ENCODE peak calls at places on chromosomes 2 and 18, in four cellular contexts. X, Q, C and A are unnamed samples.

GRCh38 chr18:74182335-74182734 is 34.0 kb downstream of the TIMM21 start:
- DNase-seq in C (no peak), Q (no peak), X (no peak), A (no peak)

GRCh38 chr2:151760139-151760650 is 25.9 kb upstream of the NEB start:
- DNase-seq in X (no peak), C (no peak), Q (peak), A (no peak)

GRCh38 chr2:72204782-72205545 is 57.3 kb upstream of the CYP26B1 start:
- DNase-seq in C (no peak), Q (no peak), X (no peak), A (no peak)

GRCh38 chr2:14998548-14998947 is 366.0 kb downstream of the LRATD1 start:
- DNase-seq in Q (no peak), X (no peak), C (no peak), A (no peak)

GRCh38 chr2:240401308-240401707 is 34.2 kb upstream of the GPC1 start:
- DNase-seq in X (no peak), Q (peak), C (peak), A (peak)

GRCh38 chr18:13868501-13869271 is 44.7 kb downstream of the MC5R start:
- DNase-seq in X (no peak), C (no peak), Q (no peak), A (no peak)

GRCh38 chr2:11582526-11583202 is 48.8 kb downstream of the GREB1 start:
- DNase-seq in X (peak), C (peak), Q (peak), A (peak)

GRCh38 chr18:41266616-41267015 is 688.4 kb upstream of the PIK3C3 start:
- DNase-seq in Q (no peak), C (no peak), X (no peak), A (no peak)

GRCh38 chr2:192035731-192036442 is 158.8 kb downstream of the TMEFF2 start:
- DNase-seq in X (no peak), C (no peak), Q (no peak), A (no peak)

GRCh38 chr2:65377556-65378307 is 54.7 kb downstream of the SPRED2 start:
- DNase-seq in Q (no peak), X (no peak), C (no peak), A (no peak)

GRCh38 chr18:23069481-23069880 is 65.8 kb upstream of the CABLES1 start:
- DNase-seq in Q (no peak), C (no peak), X (no peak), A (no peak)

GRCh38 chr2:229784791-229785190 is 70.4 kb upstream of the DNER start:
- DNase-seq in C (no peak), Q (no peak), X (no peak), A (no peak)

GRCh38 chr18:45066868-45067267 is 386.2 kb downstream of the SETBP1 start:
- DNase-seq in C (no peak), Q (no peak), X (no peak), A (no peak)

GRCh38 chr18:69981948-69982347 is 34.3 kb upstream of the CD226 start:
- DNase-seq in X (no peak), Q (no peak), C (no peak), A (no peak)

GRCh38 chr2:237320801-237321563 is 93.0 kb downstream of the COL6A3 start:
- DNase-seq in X (no peak), Q (no peak), C (no peak), A (peak)

GRCh38 chr2:16671760-16672159 is 6.1 kb upstream of the CYRIA start:
- DNase-seq in C (peak), X (no peak), Q (no peak), A (no peak)

GRCh38 chr18:63476666-63477065 is at the start of gene SERPINB5:
- DNase-seq in X (no peak), Q (no peak), C (peak), A (no peak)

GRCh38 chr2:210604666-210605065 is 48.3 kb downstream of the CPS1 start:
- DNase-seq in Q (no peak), X (no peak), C (no peak), A (no peak)

GRCh38 chr2:36731941-36732700 is 35.6 kb downstream of the VIT start:
- DNase-seq in Q (no peak), C (no peak), X (no peak), A (no peak)

GRCh38 chr2:8252997-8253694 is 428.7 kb upstream of the ID2 start:
- DNase-seq in Q (no peak), C (no peak), X (no peak), A (no peak)

GRCh38 chr2:18903750-18904149 is 314.4 kb upstream of the NT5C1B start:
- DNase-seq in Q (no peak), C (no peak), X (no peak), A (no peak)

GRCh38 chr18:39732918-39733317 is 2167.3 kb upstream of the CELF4 start:
- DNase-seq in C (no peak), Q (no peak), X (no peak), A (no peak)

GRCh38 chr2:154720642-154721041 is 22.1 kb downstream of the KCNJ3 start:
- DNase-seq in C (no peak), X (no peak), Q (no peak), A (no peak)

GRCh38 chr2:231617059-231617926 is 24.6 kb downstream of the TEX44 start:
- DNase-seq in Q (no peak), X (no peak), C (no peak), A (no peak)

GRCh38 chr2:10336283-10336682 is 33.6 kb downstream of the HPCAL1 start:
- DNase-seq in Q (no peak), C (no peak), X (no peak), A (no peak)

GRCh38 chr2:169406891-169407290 is 44.6 kb upstream of the LRP2 start:
- DNase-seq in Q (no peak), C (no peak), X (no peak), A (no peak)

GRCh38 chr2:10326707-10327594 is 24.2 kb downstream of the HPCAL1 start:
- DNase-seq in X (no peak), C (no peak), Q (peak), A (no peak)

GRCh38 chr2:207768891-207769596 is 662 bp downstream of the FZD5 start:
- DNase-seq in X (no peak), C (no peak), Q (peak), A (peak)

GRCh38 chr2:83081835-83082522 is 1377.1 kb downstream of the SUCLG1 start:
- DNase-seq in X (no peak), Q (peak), C (no peak), A (no peak)

GRCh38 chr2:190382851-190383250 is 25.3 kb upstream of the MFSD6 start:
- DNase-seq in X (no peak), C (no peak), Q (peak), A (peak)

GRCh38 chr2:20118051-20118450 is 66.6 kb upstream of the LAPTM4A start:
- DNase-seq in X (no peak), Q (no peak), C (no peak), A (no peak)

GRCh38 chr2:11359865-11360264 is 15.4 kb upstream of the ROCK2 start:
- DNase-seq in X (no peak), C (no peak), Q (no peak), A (no peak)

GRCh38 chr2:217396165-217396564 is 536.3 kb upstream of the TNP1 start:
- DNase-seq in Q (no peak), C (no peak), X (no peak), A (no peak)

GRCh38 chr18:80004600-80005342 is 16.4 kb upstream of the TXNL4A start:
- DNase-seq in Q (no peak), C (no peak), X (no peak), A (no peak)

GRCh38 chr2:113203217-113203530 is 29.4 kb downstream of the PSD4 start:
- DNase-seq in Q (no peak), X (no peak), C (no peak), A (no peak)

GRCh38 chr18:6859676-6860422 is 130.3 kb downstream of the ARHGAP28 start:
- DNase-seq in C (no peak), X (no peak), Q (no peak), A (no peak)

GRCh38 chr2:118846667-118847446 is 591 bp downstream of the EN1 start:
- DNase-seq in C (no peak), X (no peak), Q (no peak), A (no peak)

GRCh38 chr2:98664323-98664722 is 55.9 kb downstream of the UNC50 start:
- DNase-seq in Q (no peak), X (peak), C (no peak), A (no peak)

GRCh38 chr2:137968477-137969417 is 4.5 kb downstream of the HNMT start:
- DNase-seq in Q (no peak), C (no peak), X (no peak), A (no peak)

GRCh38 chr2:69390001-69390400 is 3.0 kb upstream of the GFPT1 start:
- DNase-seq in Q (no peak), C (no peak), X (no peak), A (no peak)